ENCODE peak calls at places on chromosomes 13 and 19, in ten cellular contexts. E is suprapubic skin, W is ovary, F is GM12891, O is Peyer's patch, L is K562, A is vagina, Y is uterus, R is H54, Z is breast epithelium. T is an unnamed sample.

GRCh38 chr19:10654610-10655456 is 687 bp downstream of the ILF3 start:
- DNase-seq in E (peak), W (peak), F (peak), O (peak), L (peak), A (no peak), Y (peak), R (peak), Z (no peak), T (peak)

GRCh38 chr19:30667227-30667626 is 295.0 kb downstream of the ZNF536 start:
- DNase-seq in E (no peak), W (no peak), F (no peak), O (no peak), L (no peak), A (no peak), Y (no peak), R (no peak), Z (no peak), T (peak)

GRCh38 chr13:50198508-50198907 is 183.3 kb downstream of the KCNRG start:
- DNase-seq in E (no peak), W (no peak), F (no peak), O (no peak), L (no peak), A (no peak), Y (no peak), R (no peak), Z (no peak), T (no peak)

GRCh38 chr19:35995655-35995993 is 636 bp downstream of the SDHAF1 start:
- DNase-seq in E (no peak), W (peak), F (peak), O (peak), L (peak), A (no peak), Y (peak), R (no peak), Z (no peak), T (no peak)

GRCh38 chr13:26220575-26220974 is 1.5 kb downstream of the RNF6 start:
- DNase-seq in E (no peak), W (no peak), F (no peak), O (no peak), L (no peak), A (no peak), Y (no peak), R (no peak), Z (no peak), T (no peak)

GRCh38 chr13:95060120-95060519 is 241.1 kb downstream of the ABCC4 start:
- DNase-seq in E (no peak), W (no peak), F (no peak), O (no peak), L (no peak), A (no peak), Y (no peak), R (no peak), Z (no peak), T (no peak)

GRCh38 chr19:40799558-40800338 is 757 bp downstream of the EGLN2 start:
- DNase-seq in E (peak), W (peak), F (no peak), O (peak), L (no peak), A (no peak), Y (peak), R (peak), Z (no peak), T (peak)

GRCh38 chr19:7916137-7916907 is 1.7 kb downstream of the TGFBR3L start:
- DNase-seq in E (peak), W (peak), F (no peak), O (no peak), L (no peak), A (no peak), Y (no peak), R (no peak), Z (no peak), T (peak)

GRCh38 chr13:24053505-24054251 is 106.8 kb upstream of the SPATA13 start:
- DNase-seq in E (no peak), W (peak), F (peak), O (peak), L (peak), A (no peak), Y (peak), R (peak), Z (peak), T (peak)

GRCh38 chr13:68176486-68176885 is 946.4 kb upstream of the PCDH9 start:
- DNase-seq in E (no peak), W (no peak), F (no peak), O (no peak), L (no peak), A (no peak), Y (no peak), R (peak), Z (no peak), T (no peak)

GRCh38 chr19:33498391-33499000 is 23.1 kb downstream of the PEPD start:
- DNase-seq in E (peak), W (no peak), F (no peak), O (no peak), L (no peak), A (no peak), Y (no peak), R (no peak), Z (no peak), T (no peak)

GRCh38 chr19:45179063-45179847 is 671 bp downstream of the BLOC1S3 start:
- DNase-seq in E (no peak), W (peak), F (no peak), O (no peak), L (peak), A (no peak), Y (no peak), R (no peak), Z (no peak), T (peak)

GRCh38 chr19:18014197-18014596 is 6.2 kb downstream of the ARRDC2 start:
- DNase-seq in E (no peak), W (no peak), F (no peak), O (peak), L (no peak), A (no peak), Y (no peak), R (no peak), Z (no peak), T (no peak)

GRCh38 chr13:61255035-61255796 is 160.4 kb downstream of the PCDH20 start:
- DNase-seq in E (no peak), W (no peak), F (no peak), O (no peak), L (no peak), A (no peak), Y (no peak), R (no peak), Z (no peak), T (no peak)

GRCh38 chr19:45403781-45404556 is 900 bp downstream of the PPP1R13L start:
- DNase-seq in E (peak), W (peak), F (peak), O (peak), L (peak), A (no peak), Y (no peak), R (peak), Z (peak), T (peak)

GRCh38 chr19:55261671-55262126 is 2.9 kb upstream of the PPP6R1 start:
- DNase-seq in E (no peak), W (peak), F (no peak), O (no peak), L (no peak), A (no peak), Y (no peak), R (no peak), Z (no peak), T (no peak)

GRCh38 chr19:49763230-49763629 is at the start of gene TSKS:
- DNase-seq in E (no peak), W (no peak), F (no peak), O (no peak), L (no peak), A (no peak), Y (no peak), R (no peak), Z (no peak), T (no peak)

GRCh38 chr13:35388979-35389378 is 87.5 kb downstream of the MAB21L1 start:
- DNase-seq in E (no peak), W (no peak), F (no peak), O (no peak), L (no peak), A (no peak), Y (no peak), R (no peak), Z (no peak), T (no peak)

GRCh38 chr19:28864577-28865042 is 348.3 kb downstream of the UQCRFS1 start:
- DNase-seq in E (no peak), W (peak), F (no peak), O (no peak), L (no peak), A (no peak), Y (peak), R (peak), Z (no peak), T (peak)

GRCh38 chr13:75256922-75257321 is 225.0 kb downstream of the TBC1D4 start:
- DNase-seq in E (no peak), W (no peak), F (no peak), O (no peak), L (no peak), A (no peak), Y (no peak), R (no peak), Z (no peak), T (no peak)

GRCh38 chr19:7905859-7906258 is 2.2 kb downstream of the MAP2K7 start:
- DNase-seq in E (peak), W (peak), F (no peak), O (no peak), L (no peak), A (no peak), Y (no peak), R (no peak), Z (no peak), T (no peak)

GRCh38 chr13:27918041-27918917 is 1.5 kb upstream of the PDX1 start:
- DNase-seq in E (no peak), W (no peak), F (no peak), O (no peak), L (no peak), A (no peak), Y (no peak), R (no peak), Z (no peak), T (no peak)

GRCh38 chr13:56351041-56351440 is 789.7 kb upstream of the PRR20A start:
- DNase-seq in E (no peak), W (no peak), F (no peak), O (no peak), L (no peak), A (no peak), Y (no peak), R (no peak), Z (no peak), T (no peak)

GRCh38 chr13:50761406-50761805 is 82.1 kb downstream of the DLEU7 start:
- DNase-seq in E (no peak), W (no peak), F (no peak), O (no peak), L (no peak), A (no peak), Y (no peak), R (no peak), Z (no peak), T (no peak)

GRCh38 chr19:47615714-47616113 is 6.8 kb downstream of the BICRA start:
- DNase-seq in E (no peak), W (no peak), F (no peak), O (no peak), L (no peak), A (no peak), Y (no peak), R (no peak), Z (no peak), T (no peak)

GRCh38 chr19:18279266-18279515 is 2.2 kb downstream of the JUND start:
- DNase-seq in E (no peak), W (no peak), F (no peak), O (no peak), L (no peak), A (peak), Y (no peak), R (no peak), Z (no peak), T (no peak)

GRCh38 chr13:79710376-79710775 is 229.4 kb downstream of the NDFIP2 start:
- DNase-seq in E (no peak), W (no peak), F (no peak), O (no peak), L (no peak), A (no peak), Y (no peak), R (no peak), Z (no peak), T (no peak)

GRCh38 chr13:37491661-37492060 is 106.9 kb downstream of the POSTN start:
- DNase-seq in E (no peak), W (no peak), F (no peak), O (no peak), L (no peak), A (no peak), Y (no peak), R (no peak), Z (no peak), T (no peak)

GRCh38 chr13:98083936-98084335 is 59.0 kb upstream of the FARP1 start:
- DNase-seq in E (no peak), W (no peak), F (no peak), O (no peak), L (no peak), A (no peak), Y (no peak), R (no peak), Z (no peak), T (no peak)
- TF ChIP-seq POLR2A in E (no peak), W (no peak), F (no peak), O (no peak), L (no peak), A (no peak), Y (no peak), R (no peak), Z (no peak), T (no peak)

DNA sequence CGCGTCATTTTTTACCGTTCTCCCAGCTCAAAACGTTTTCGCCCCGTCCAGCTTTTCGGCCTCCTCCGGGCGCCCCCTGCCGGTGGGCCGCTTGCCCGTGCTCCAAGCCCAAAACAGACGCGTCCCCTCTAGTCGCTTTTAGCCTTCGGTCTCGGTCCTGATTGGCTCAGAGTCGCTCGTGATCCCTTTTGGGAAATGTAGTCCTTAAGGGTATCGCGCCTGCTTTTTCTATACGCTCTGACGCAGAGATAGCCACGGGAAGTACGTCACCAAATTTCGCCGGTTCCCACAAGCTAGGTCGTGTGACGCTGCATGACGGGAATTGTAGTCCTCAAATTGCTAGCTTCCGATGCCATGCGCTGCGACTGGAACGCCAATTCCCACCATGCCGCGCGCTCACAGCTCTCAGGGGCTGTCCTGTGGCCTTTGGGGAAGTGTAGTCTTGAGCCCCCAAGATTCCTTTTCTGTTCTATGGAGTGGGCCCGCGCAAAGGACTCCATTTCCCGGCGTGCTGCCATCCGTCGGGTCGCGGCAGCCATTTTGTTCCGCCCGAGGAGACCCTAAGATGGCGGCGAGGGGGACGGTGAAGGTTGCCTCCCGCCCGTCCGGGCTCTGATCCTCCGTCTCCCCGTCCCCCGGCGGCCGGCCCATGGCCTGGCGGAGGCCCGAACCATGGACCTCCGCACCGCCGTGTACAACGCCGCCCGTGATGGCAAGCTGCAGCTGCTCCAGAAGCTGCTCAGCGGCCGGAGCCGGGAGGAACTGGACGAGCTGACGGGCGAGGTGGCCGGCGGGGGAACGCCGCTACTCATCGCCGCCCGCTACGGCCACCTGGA is at the start of gene FEM1A:
- DNase-seq in E (peak), W (peak), F (peak), O (peak), L (peak), A (peak), Y (peak), R (peak), Z (peak), T (peak)
- TF ChIP-seq POLR2A in E (peak), W (peak), F (peak), O (peak), L (peak), A (no peak), Y (peak), R (peak), Z (peak), T (no peak)

DNA sequence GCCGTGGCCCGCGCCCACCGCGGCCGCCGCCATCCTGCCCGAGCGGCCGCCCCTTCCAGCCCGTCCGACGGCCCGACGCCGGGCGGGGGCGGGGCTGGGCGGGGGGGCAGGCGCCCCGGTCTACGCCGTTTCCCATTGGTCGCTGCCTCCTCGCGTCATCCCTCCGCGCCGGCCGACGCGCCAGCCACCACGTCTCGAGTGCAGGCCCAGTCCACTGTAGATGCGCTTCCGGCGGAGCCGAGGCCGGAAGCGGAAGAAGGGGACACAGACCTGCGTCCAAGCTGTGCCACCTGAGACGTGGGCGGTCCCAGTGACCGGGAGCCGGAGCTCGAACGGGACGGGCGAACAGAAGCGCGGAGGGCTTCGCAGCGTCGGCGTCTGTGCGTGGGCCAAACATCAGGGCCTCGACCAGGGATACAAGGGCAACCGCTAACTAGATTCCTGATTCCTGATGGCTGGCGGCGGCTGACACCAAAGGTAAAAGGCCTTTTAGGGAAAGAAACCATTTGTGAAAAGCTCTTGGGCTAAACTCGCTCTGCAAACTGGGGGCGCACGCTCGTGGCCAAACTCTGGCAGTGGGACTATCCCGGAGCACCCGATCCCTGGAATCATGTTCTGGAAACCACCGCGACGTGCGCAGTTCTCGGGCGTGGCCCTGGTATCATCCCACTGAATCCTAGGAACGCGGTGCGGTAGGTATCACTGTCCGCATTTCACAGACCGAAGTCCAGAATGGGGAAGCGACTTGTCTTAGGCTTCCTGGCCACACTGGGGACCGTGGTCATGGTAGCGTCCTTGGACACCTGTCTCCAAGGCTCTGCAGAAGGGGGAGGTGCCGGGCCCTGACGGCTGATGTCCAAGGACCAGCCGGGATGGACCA is at the start of gene SLC35E1:
- DNase-seq in E (peak), W (peak), F (peak), O (peak), L (peak), A (peak), Y (peak), R (peak), Z (peak), T (peak)
- TF ChIP-seq POLR2A in E (peak), W (peak), F (peak), O (peak), L (peak), A (no peak), Y (peak), R (peak), Z (peak), T (no peak)

GRCh38 chr19:6803036-6803404 is 30.5 kb downstream of the VAV1 start:
- DNase-seq in E (no peak), W (no peak), F (no peak), O (peak), L (no peak), A (no peak), Y (no peak), R (no peak), Z (no peak), T (no peak)

GRCh38 chr19:6800991-6801396 is 28.5 kb downstream of the VAV1 start:
- DNase-seq in E (no peak), W (no peak), F (no peak), O (no peak), L (no peak), A (no peak), Y (no peak), R (peak), Z (no peak), T (no peak)

GRCh38 chr19:6806488-6806887 is 34.0 kb downstream of the VAV1 start:
- DNase-seq in E (no peak), W (no peak), F (no peak), O (no peak), L (peak), A (no peak), Y (no peak), R (no peak), Z (no peak), T (no peak)

GRCh38 chr19:6802336-6803035 is 30.0 kb downstream of the VAV1 start:
- DNase-seq in E (no peak), W (no peak), F (no peak), O (peak), L (no peak), A (no peak), Y (peak), R (peak), Z (no peak), T (peak)

DNA sequence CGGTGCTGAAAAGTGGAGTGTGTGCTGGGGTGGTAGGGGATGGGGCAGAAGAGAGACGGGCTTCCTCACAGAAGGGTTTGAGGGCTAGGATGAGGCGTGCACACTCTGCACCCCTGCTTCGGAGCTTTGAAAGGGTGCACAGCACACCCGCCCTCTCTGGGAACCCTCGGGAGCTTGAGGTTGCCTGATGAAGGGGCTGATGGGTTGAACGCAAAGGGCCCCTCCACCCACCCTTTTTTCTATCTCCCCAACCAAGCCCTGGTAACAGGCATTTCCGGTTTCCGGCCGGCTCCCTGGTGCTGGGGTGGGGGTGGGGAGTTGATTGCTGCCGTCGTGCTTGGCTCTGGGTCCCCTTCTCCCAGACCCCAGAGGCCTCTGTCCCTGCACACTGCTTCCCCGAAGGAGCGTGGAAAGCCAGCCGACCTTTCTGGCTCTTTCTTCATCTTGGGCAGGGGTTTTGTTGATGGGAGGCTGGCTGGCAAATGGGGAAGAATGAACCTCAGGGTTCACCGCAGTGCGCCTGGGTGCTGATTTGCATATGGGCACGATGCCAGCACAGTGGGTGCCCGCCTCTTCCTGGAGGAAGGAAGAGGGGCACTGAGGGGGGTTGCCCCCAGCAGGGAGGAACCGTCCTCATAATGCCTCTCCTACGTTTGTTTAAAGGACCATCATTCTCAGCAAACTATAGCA is 29.0 kb downstream of the VAV1 start:
- DNase-seq in E (peak), W (no peak), F (peak), O (peak), L (peak), A (no peak), Y (peak), R (peak), Z (no peak), T (peak)
- TF ChIP-seq POLR2A in E (no peak), W (no peak), F (peak), O (no peak), L (no peak), A (no peak), Y (no peak), R (no peak), Z (no peak), T (no peak)